ENCODE peak calls at places on chromosomes 5 and 9, in nine cellular contexts. S is GM12891, W is left cardiac atrium, Y is heart left ventricle, L is activated T-cell treated with anti-CD3 and anti-CD28 coated beads for 1 hour, G is lung, V is fibroblast of the aortic adventitia, Q is right cardiac atrium, Z is left kidney. U is an unnamed sample.

GRCh38 chr5:132456553-132457361 is 33.8 kb downstream of the IRF1 start:
- DNase-seq in Q (peak; percentile 68), L (no peak), G (peak; percentile 66), V (peak; percentile 51), S (no peak), Z (no peak), W (peak; percentile 79), Y (peak; percentile 59), U (peak; percentile 85)

GRCh38 chr9:7967093-7967827 is 167.7 kb upstream of the DMAC1 start:
- DNase-seq in V (no peak), G (no peak), L (no peak), Z (peak; percentile 27), W (no peak), Q (no peak), S (no peak), Y (no peak), U (no peak)

GRCh38 chr9:24708808-24709207 is 163.1 kb upstream of the IZUMO3 start:
- DNase-seq in L (no peak), Q (no peak), W (no peak), Z (no peak), Y (no peak), G (no peak), S (no peak), V (no peak), U (no peak)

GRCh38 chr9:117574099-117574498 is 130.1 kb upstream of the TLR4 start:
- DNase-seq in L (no peak), W (no peak), G (no peak), Z (no peak), V (no peak), S (no peak), Q (no peak), Y (no peak), U (no peak)

GRCh38 chr5:389197-389821 is 53.7 kb upstream of the EXOC3 start:
- DNase-seq in Z (no peak), W (no peak), L (no peak), G (peak; percentile 20), S (no peak), Y (no peak), Q (no peak), V (no peak), U (no peak)

GRCh38 chr5:37839441-37840035 is 303 bp downstream of the GDNF start:
- DNase-seq in L (no peak), Z (no peak), Y (peak; percentile 25), Q (peak; percentile 59), W (peak; percentile 61), V (peak; percentile 60), S (peak; percentile 32), G (no peak), U (peak; percentile 62)

GRCh38 chr5:155275214-155275613 is 261.7 kb downstream of the KIF4B start:
- DNase-seq in S (no peak), Y (no peak), Z (no peak), W (no peak), L (no peak), V (no peak), Q (no peak), G (no peak), U (no peak)

GRCh38 chr5:90347462-90347861 is 62.1 kb downstream of the CETN3 start:
- DNase-seq in Y (no peak), Q (no peak), L (no peak), G (no peak), Z (no peak), W (no peak), S (no peak), V (no peak), U (no peak)

GRCh38 chr9:125747053-125747764 is at the start of gene PBX3:
- DNase-seq in W (peak; percentile 64), Z (peak; percentile 85), L (peak; percentile 33), Q (peak; percentile 58), V (peak; percentile 25), Y (peak; percentile 57), S (peak; percentile 50), G (peak; percentile 47), U (peak; percentile 40)

GRCh38 chr9:18791074-18791473 is 241.9 kb downstream of the SAXO1 start:
- DNase-seq in V (no peak), Q (no peak), Y (no peak), S (no peak), G (no peak), W (no peak), L (no peak), Z (peak; percentile 76), U (no peak)

GRCh38 chr9:79657891-79658290 is 86.1 kb downstream of the TLE4 start:
- DNase-seq in Z (no peak), W (no peak), Q (no peak), S (no peak), V (no peak), G (no peak), Y (no peak), L (no peak), U (peak; percentile 60)

GRCh38 chr9:31541626-31542025 is 842.8 kb upstream of the ACO1 start:
- DNase-seq in G (no peak), Z (no peak), V (no peak), L (no peak), S (no peak), Y (no peak), Q (no peak), W (no peak), U (no peak)

GRCh38 chr5:59709833-59710232 is 183.7 kb downstream of the PDE4D start:
- DNase-seq in L (no peak), G (no peak), V (peak; percentile 22), Q (peak; percentile 12), W (no peak), Z (peak; percentile 27), S (no peak), Y (peak; percentile 9), U (peak; percentile 77)

GRCh38 chr9:37801287-37801850 is 772 bp downstream of the DCAF10 start:
- DNase-seq in W (peak; percentile 38), L (no peak), G (peak; percentile 39), Q (peak; percentile 32), V (peak; percentile 8), S (no peak), Z (no peak), Y (no peak), U (peak; percentile 9)

GRCh38 chr5:139635606-139636206 is 12.4 kb upstream of the CXXC5 start:
- DNase-seq in L (no peak), Z (peak; percentile 83), V (peak; percentile 99), Y (peak; percentile 92), W (peak; percentile 89), G (peak; percentile 88), Q (peak; percentile 92), S (no peak), U (peak; percentile 98)

GRCh38 chr5:39668980-39669379 is 244.2 kb upstream of the DAB2 start:
- DNase-seq in S (no peak), V (no peak), Y (no peak), Q (no peak), Z (no peak), L (no peak), W (no peak), G (no peak), U (no peak)

GRCh38 chr9:130182090-130182909 is 10.1 kb downstream of the NCS1 start:
- DNase-seq in V (no peak), W (no peak), S (no peak), Z (no peak), Q (no peak), L (no peak), Y (no peak), G (no peak), U (no peak)

GRCh38 chr5:31860726-31861432 is 221.9 kb downstream of the PDZD2 start:
- DNase-seq in V (no peak), W (no peak), Q (no peak), Z (no peak), G (no peak), L (no peak), S (no peak), Y (no peak), U (no peak)

GRCh38 chr9:138122201-138122600 is 244.6 kb downstream of the CACNA1B start:
- DNase-seq in G (no peak), W (no peak), V (no peak), L (no peak), Z (no peak), Q (no peak), Y (no peak), S (no peak), U (no peak)

GRCh38 chr9:130997925-130998595 is 10.9 kb upstream of the LAMC3 start:
- DNase-seq in L (no peak), Q (peak; percentile 62), W (peak; percentile 74), S (peak; percentile 89), V (peak; percentile 60), Z (peak; percentile 86), G (peak; percentile 37), Y (peak; percentile 61), U (peak; percentile 60)

GRCh38 chr9:112846528-112847488 is 43.9 kb downstream of the SLC46A2 start:
- DNase-seq in L (no peak), G (no peak), W (no peak), S (no peak), Y (no peak), V (peak; percentile 53), Q (no peak), Z (no peak), U (peak; percentile 65)

GRCh38 chr5:139649082-139649991 is 1.2 kb downstream of the CXXC5 start:
- DNase-seq in W (peak; percentile 45), Q (no peak), Z (peak; percentile 70), V (no peak), L (no peak), Y (no peak), S (no peak), G (no peak), U (no peak)

GRCh38 chr5:180346358-180346757 is 6.8 kb downstream of the GFPT2 start:
- DNase-seq in L (no peak), Q (no peak), Z (no peak), W (no peak), G (no peak), S (no peak), V (no peak), Y (no peak), U (no peak)

GRCh38 chr9:37602817-37603216 is 10.4 kb upstream of the TOMM5 start:
- DNase-seq in Y (no peak), Z (no peak), S (no peak), L (no peak), V (no peak), G (no peak), W (no peak), Q (no peak), U (no peak)

GRCh38 chr9:128127568-128127989 is at the start of gene PTGES2:
- DNase-seq in Z (peak; percentile 96), Q (peak; percentile 88), S (peak; percentile 71), Y (peak; percentile 83), L (peak; percentile 74), V (peak; percentile 83), G (peak; percentile 79), W (peak; percentile 89), U (peak; percentile 88)

GRCh38 chr5:107286447-107287098 is 384.2 kb downstream of the EFNA5 start:
- DNase-seq in S (no peak), Z (peak; percentile 33), L (no peak), G (no peak), W (no peak), Y (no peak), Q (no peak), V (no peak), U (no peak)

GRCh38 chr5:141928051-141928450 is 4.4 kb downstream of the DELE1 start:
- DNase-seq in S (no peak), W (peak; percentile 37), V (no peak), L (no peak), G (no peak), Q (peak; percentile 37), Y (peak; percentile 15), Z (no peak), U (no peak)

GRCh38 chr9:18942801-18943200 is 90.2 kb downstream of the SAXO1 start:
- DNase-seq in V (no peak), W (no peak), Z (no peak), Q (no peak), G (no peak), Y (no peak), S (no peak), L (no peak), U (no peak)

GRCh38 chr5:65986050-65986451 is 59.7 kb downstream of the ERBIN start:
- DNase-seq in V (peak; percentile 63), W (no peak), Z (peak; percentile 53), Q (no peak), L (no peak), Y (no peak), G (no peak), S (no peak), U (peak; percentile 49)

GRCh38 chr9:122218885-122219855 is 9.6 kb downstream of the LHX6 start:
- DNase-seq in V (peak; percentile 22), S (no peak), W (no peak), Y (no peak), Q (no peak), G (no peak), Z (peak; percentile 64), L (no peak), U (no peak)

GRCh38 chr9:131667576-131667975 is 72.3 kb downstream of the RAPGEF1 start:
- DNase-seq in S (no peak), G (no peak), Z (no peak), L (peak; percentile 34), W (no peak), Y (no peak), V (no peak), Q (no peak), U (peak; percentile 36)